ENCODE peak calls at places on chromosomes 6 and 20, in seven cellular contexts. P, Z, M, I, Q, O and L are unnamed samples.

GRCh38 chr6:45109551-45109950 is 218.6 kb upstream of the RUNX2 start:
- DNase-seq in M (no peak), O (no peak), Z (no peak), I (no peak), P (no peak), Q (no peak), L (no peak)

GRCh38 chr6:83514877-83515466 is 2.6 kb downstream of the PRSS35 start:
- DNase-seq in O (peak; percentile 8), I (no peak), Q (peak; percentile 62), M (peak; percentile 68), P (peak; percentile 52), Z (peak; percentile 31), L (peak; percentile 56)

GRCh38 chr6:148947621-148948444 is 201.0 kb downstream of the UST start:
- DNase-seq in O (peak; percentile 70), M (peak; percentile 92), P (peak; percentile 65), I (peak; percentile 66), Z (peak; percentile 89), Q (peak; percentile 76), L (peak; percentile 71)

GRCh38 chr6:135440087-135440792 is 57.3 kb downstream of the AHI1 start:
- DNase-seq in M (no peak), P (no peak), I (no peak), Q (no peak), O (no peak), Z (no peak), L (no peak)

GRCh38 chr20:59385461-59385860 is 85.0 kb downstream of the EDN3 start:
- DNase-seq in Z (peak; percentile 63), O (peak; percentile 16), P (no peak), M (peak; percentile 77), I (no peak), Q (no peak), L (no peak)

GRCh38 chr6:431986-432385 is 40.4 kb downstream of the IRF4 start:
- DNase-seq in M (no peak), I (peak; percentile 49), Z (no peak), P (no peak), O (peak; percentile 9), Q (no peak), L (peak; percentile 52)

GRCh38 chr6:15366879-15367278 is 121.0 kb downstream of the JARID2 start:
- DNase-seq in Q (no peak), O (no peak), P (no peak), I (no peak), Z (no peak), M (no peak), L (no peak)

GRCh38 chr20:4063631-4064030 is 48.3 kb upstream of the RNF24 start:
- DNase-seq in O (no peak), Q (no peak), Z (no peak), I (no peak), P (no peak), M (peak; percentile 67), L (no peak)

GRCh38 chr6:80331522-80331921 is 225.1 kb downstream of the BCKDHB start:
- DNase-seq in P (no peak), I (no peak), Z (no peak), O (no peak), Q (no peak), M (no peak), L (no peak)

GRCh38 chr20:24783631-24784492 is 165.2 kb upstream of the CST7 start:
- DNase-seq in M (peak; percentile 60), Z (peak; percentile 50), Q (no peak), O (no peak), I (no peak), P (no peak), L (no peak)

GRCh38 chr6:126181173-126181741 is 158.7 kb upstream of the CENPW start:
- DNase-seq in O (no peak), Q (no peak), Z (peak; percentile 62), P (no peak), M (peak; percentile 86), I (no peak), L (no peak)